ENCODE peak calls at places on chromosome 17, in nine cellular contexts. One of them, this sample, is unnamed.

GRCh38 chr17:35789044-35789443 is 6.4 kb downstream of the MMP28 start:
- DNase-seq in adrenal gland: no peak
- DNase-seq in heart left ventricle: no peak
- DNase-seq in NCI-H446: no peak
- DNase-seq in foreskin fibroblast: no peak
- DNase-seq in activated CD4-positive, alpha-beta T cell treated with anti-CD3 and anti-CD28 coated beads, Interleukin-2, amount 50 U/mL, for 24 hours: no peak
- DNase-seq in activated naive CD4-positive, alpha-beta T cell: no peak
- DNase-seq in progenitor cell of endocrine pancreas: no peak
- DNase-seq in activated T-cell treated with anti-CD3 and anti-CD28 coated beads, Interleukin-2, amount 50 U/mL, for 24 hours: no peak
- DNase-seq in this sample: no peak

GRCh38 chr17:73354423-73355284 is 42.9 kb upstream of the CDC42EP4 start:
- DNase-seq in adrenal gland: no peak
- DNase-seq in heart left ventricle: no peak
- DNase-seq in NCI-H446: no peak
- DNase-seq in foreskin fibroblast: no peak
- DNase-seq in activated CD4-positive, alpha-beta T cell treated with anti-CD3 and anti-CD28 coated beads, Interleukin-2, amount 50 U/mL, for 24 hours: no peak
- DNase-seq in activated naive CD4-positive, alpha-beta T cell: no peak
- DNase-seq in progenitor cell of endocrine pancreas: no peak
- DNase-seq in activated T-cell treated with anti-CD3 and anti-CD28 coated beads, Interleukin-2, amount 50 U/mL, for 24 hours: no peak
- DNase-seq in this sample: no peak

GRCh38 chr17:75036643-75037268 is 10.0 kb downstream of the ATP5PD start:
- DNase-seq in adrenal gland: peak
- DNase-seq in heart left ventricle: peak
- DNase-seq in NCI-H446: no peak
- DNase-seq in foreskin fibroblast: peak
- DNase-seq in activated CD4-positive, alpha-beta T cell treated with anti-CD3 and anti-CD28 coated beads, Interleukin-2, amount 50 U/mL, for 24 hours: peak
- DNase-seq in activated naive CD4-positive, alpha-beta T cell: no peak
- DNase-seq in progenitor cell of endocrine pancreas: no peak
- DNase-seq in activated T-cell treated with anti-CD3 and anti-CD28 coated beads, Interleukin-2, amount 50 U/mL, for 24 hours: peak
- DNase-seq in this sample: no peak

GRCh38 chr17:8234361-8235270 is 13.2 kb downstream of the CTC1 start:
- DNase-seq in adrenal gland: no peak
- DNase-seq in heart left ventricle: no peak
- DNase-seq in NCI-H446: no peak
- DNase-seq in foreskin fibroblast: no peak
- DNase-seq in activated CD4-positive, alpha-beta T cell treated with anti-CD3 and anti-CD28 coated beads, Interleukin-2, amount 50 U/mL, for 24 hours: no peak
- DNase-seq in activated naive CD4-positive, alpha-beta T cell: no peak
- DNase-seq in progenitor cell of endocrine pancreas: no peak
- DNase-seq in activated T-cell treated with anti-CD3 and anti-CD28 coated beads, Interleukin-2, amount 50 U/mL, for 24 hours: no peak
- DNase-seq in this sample: no peak

GRCh38 chr17:31523862-31524730 is 132.6 kb downstream of the RAB11FIP4 start:
- DNase-seq in adrenal gland: no peak
- DNase-seq in heart left ventricle: no peak
- DNase-seq in NCI-H446: no peak
- DNase-seq in foreskin fibroblast: no peak
- DNase-seq in activated CD4-positive, alpha-beta T cell treated with anti-CD3 and anti-CD28 coated beads, Interleukin-2, amount 50 U/mL, for 24 hours: no peak
- DNase-seq in activated naive CD4-positive, alpha-beta T cell: no peak
- DNase-seq in progenitor cell of endocrine pancreas: no peak
- DNase-seq in activated T-cell treated with anti-CD3 and anti-CD28 coated beads, Interleukin-2, amount 50 U/mL, for 24 hours: peak
- DNase-seq in this sample: no peak

GRCh38 chr17:66441012-66441703 is 138.7 kb downstream of the PRKCA start:
- DNase-seq in adrenal gland: no peak
- DNase-seq in heart left ventricle: no peak
- DNase-seq in NCI-H446: no peak
- DNase-seq in foreskin fibroblast: no peak
- DNase-seq in activated CD4-positive, alpha-beta T cell treated with anti-CD3 and anti-CD28 coated beads, Interleukin-2, amount 50 U/mL, for 24 hours: no peak
- DNase-seq in activated naive CD4-positive, alpha-beta T cell: no peak
- DNase-seq in progenitor cell of endocrine pancreas: no peak
- DNase-seq in activated T-cell treated with anti-CD3 and anti-CD28 coated beads, Interleukin-2, amount 50 U/mL, for 24 hours: no peak
- DNase-seq in this sample: no peak

GRCh38 chr17:59743842-59744241 is 36.4 kb downstream of the VMP1 start:
- DNase-seq in adrenal gland: no peak
- DNase-seq in heart left ventricle: no peak
- DNase-seq in NCI-H446: no peak
- DNase-seq in foreskin fibroblast: no peak
- DNase-seq in activated CD4-positive, alpha-beta T cell treated with anti-CD3 and anti-CD28 coated beads, Interleukin-2, amount 50 U/mL, for 24 hours: no peak
- DNase-seq in activated naive CD4-positive, alpha-beta T cell: no peak
- DNase-seq in progenitor cell of endocrine pancreas: no peak
- DNase-seq in activated T-cell treated with anti-CD3 and anti-CD28 coated beads, Interleukin-2, amount 50 U/mL, for 24 hours: no peak
- DNase-seq in this sample: no peak

GRCh38 chr17:82432017-82432416 is 13.6 kb upstream of the OGFOD3 start:
- DNase-seq in adrenal gland: no peak
- DNase-seq in heart left ventricle: no peak
- DNase-seq in NCI-H446: no peak
- DNase-seq in foreskin fibroblast: no peak
- DNase-seq in activated CD4-positive, alpha-beta T cell treated with anti-CD3 and anti-CD28 coated beads, Interleukin-2, amount 50 U/mL, for 24 hours: no peak
- DNase-seq in activated naive CD4-positive, alpha-beta T cell: no peak
- DNase-seq in progenitor cell of endocrine pancreas: no peak
- DNase-seq in activated T-cell treated with anti-CD3 and anti-CD28 coated beads, Interleukin-2, amount 50 U/mL, for 24 hours: no peak
- DNase-seq in this sample: no peak

GRCh38 chr17:74776990-74777389 is 845 bp upstream of the NAT9 start:
- DNase-seq in adrenal gland: no peak
- DNase-seq in heart left ventricle: no peak
- DNase-seq in NCI-H446: no peak
- DNase-seq in foreskin fibroblast: no peak
- DNase-seq in activated CD4-positive, alpha-beta T cell treated with anti-CD3 and anti-CD28 coated beads, Interleukin-2, amount 50 U/mL, for 24 hours: no peak
- DNase-seq in activated naive CD4-positive, alpha-beta T cell: no peak
- DNase-seq in progenitor cell of endocrine pancreas: no peak
- DNase-seq in activated T-cell treated with anti-CD3 and anti-CD28 coated beads, Interleukin-2, amount 50 U/mL, for 24 hours: no peak
- DNase-seq in this sample: no peak

GRCh38 chr17:64694207-64694606 is 32.1 kb upstream of the SMURF2 start:
- DNase-seq in adrenal gland: peak
- DNase-seq in heart left ventricle: peak
- DNase-seq in NCI-H446: no peak
- DNase-seq in foreskin fibroblast: peak
- DNase-seq in activated CD4-positive, alpha-beta T cell treated with anti-CD3 and anti-CD28 coated beads, Interleukin-2, amount 50 U/mL, for 24 hours: no peak
- DNase-seq in activated naive CD4-positive, alpha-beta T cell: no peak
- DNase-seq in progenitor cell of endocrine pancreas: no peak
- DNase-seq in activated T-cell treated with anti-CD3 and anti-CD28 coated beads, Interleukin-2, amount 50 U/mL, for 24 hours: no peak
- DNase-seq in this sample: no peak

GRCh38 chr17:80381416-80381923 is 33.5 kb upstream of the ENDOV start:
- DNase-seq in adrenal gland: no peak
- DNase-seq in heart left ventricle: no peak
- DNase-seq in NCI-H446: no peak
- DNase-seq in foreskin fibroblast: no peak
- DNase-seq in activated CD4-positive, alpha-beta T cell treated with anti-CD3 and anti-CD28 coated beads, Interleukin-2, amount 50 U/mL, for 24 hours: no peak
- DNase-seq in activated naive CD4-positive, alpha-beta T cell: no peak
- DNase-seq in progenitor cell of endocrine pancreas: no peak
- DNase-seq in activated T-cell treated with anti-CD3 and anti-CD28 coated beads, Interleukin-2, amount 50 U/mL, for 24 hours: peak
- DNase-seq in this sample: no peak